ENCODE peak calls at places on chromosomes 16 and 17, in eight cellular contexts. One of them, this sample, is unnamed.

GRCh38 chr17:75504347-75505151 is 10.8 kb downstream of the CASKIN2 start:
- DNase-seq in keratinocyte: no peak
- DNase-seq in heart left ventricle: no peak
- DNase-seq in left ventricle myocardium inferior: no peak
- DNase-seq in endothelial cell of umbilical vein: no peak
- DNase-seq in AG10803: peak
- DNase-seq in A549: peak
- DNase-seq in AG09319: no peak
- DNase-seq in this sample: peak

GRCh38 chr17:7590743-7591142 is 849 bp upstream of the SOX15 start:
- DNase-seq in keratinocyte: no peak
- DNase-seq in heart left ventricle: no peak
- DNase-seq in left ventricle myocardium inferior: no peak
- DNase-seq in endothelial cell of umbilical vein: no peak
- DNase-seq in AG10803: peak
- DNase-seq in A549: peak
- DNase-seq in AG09319: no peak
- DNase-seq in this sample: no peak

GRCh38 chr16:50154369-50154947 is 1.4 kb downstream of the TENT4B start:
- DNase-seq in keratinocyte: no peak
- DNase-seq in heart left ventricle: peak
- DNase-seq in left ventricle myocardium inferior: no peak
- DNase-seq in endothelial cell of umbilical vein: peak
- DNase-seq in AG10803: peak
- DNase-seq in A549: peak
- DNase-seq in AG09319: no peak
- DNase-seq in this sample: no peak

GRCh38 chr16:68408967-68409366 is 39.3 kb downstream of the SMPD3 start:
- DNase-seq in keratinocyte: no peak
- DNase-seq in heart left ventricle: no peak
- DNase-seq in left ventricle myocardium inferior: no peak
- DNase-seq in endothelial cell of umbilical vein: no peak
- DNase-seq in AG10803: no peak
- DNase-seq in A549: no peak
- DNase-seq in AG09319: no peak
- DNase-seq in this sample: no peak

GRCh38 chr17:4675791-4676190 is 28.1 kb downstream of the PELP1 start:
- DNase-seq in keratinocyte: no peak
- DNase-seq in heart left ventricle: no peak
- DNase-seq in left ventricle myocardium inferior: no peak
- DNase-seq in endothelial cell of umbilical vein: no peak
- DNase-seq in AG10803: no peak
- DNase-seq in A549: no peak
- DNase-seq in AG09319: no peak
- DNase-seq in this sample: no peak

GRCh38 chr17:31433811-31434210 is 42.3 kb downstream of the RAB11FIP4 start:
- DNase-seq in keratinocyte: no peak
- DNase-seq in heart left ventricle: no peak
- DNase-seq in left ventricle myocardium inferior: no peak
- DNase-seq in endothelial cell of umbilical vein: no peak
- DNase-seq in AG10803: no peak
- DNase-seq in A549: no peak
- DNase-seq in AG09319: no peak
- DNase-seq in this sample: no peak

GRCh38 chr17:15931394-15931793 is 13.5 kb upstream of the ADORA2B start:
- DNase-seq in keratinocyte: no peak
- DNase-seq in heart left ventricle: no peak
- DNase-seq in left ventricle myocardium inferior: no peak
- DNase-seq in endothelial cell of umbilical vein: no peak
- DNase-seq in AG10803: no peak
- DNase-seq in A549: no peak
- DNase-seq in AG09319: no peak
- DNase-seq in this sample: no peak

GRCh38 chr16:23072769-23073549 is 76.3 kb downstream of the USP31 start:
- DNase-seq in keratinocyte: no peak
- DNase-seq in heart left ventricle: no peak
- DNase-seq in left ventricle myocardium inferior: no peak
- DNase-seq in endothelial cell of umbilical vein: no peak
- DNase-seq in AG10803: peak
- DNase-seq in A549: peak
- DNase-seq in AG09319: no peak
- DNase-seq in this sample: no peak

GRCh38 chr17:77308768-77309726 is 168.3 kb downstream of the SEC14L1 start:
- DNase-seq in keratinocyte: no peak
- DNase-seq in heart left ventricle: no peak
- DNase-seq in left ventricle myocardium inferior: no peak
- DNase-seq in endothelial cell of umbilical vein: no peak
- DNase-seq in AG10803: peak
- DNase-seq in A549: no peak
- DNase-seq in AG09319: no peak
- DNase-seq in this sample: no peak

GRCh38 chr16:73725147-73725546 is 571.5 kb upstream of the PSMD7 start:
- DNase-seq in keratinocyte: no peak
- DNase-seq in heart left ventricle: no peak
- DNase-seq in left ventricle myocardium inferior: no peak
- DNase-seq in endothelial cell of umbilical vein: no peak
- DNase-seq in AG10803: no peak
- DNase-seq in A549: no peak
- DNase-seq in AG09319: no peak
- DNase-seq in this sample: no peak

GRCh38 chr16:51877686-51878085 is 669.3 kb downstream of the TOX3 start:
- DNase-seq in keratinocyte: no peak
- DNase-seq in heart left ventricle: no peak
- DNase-seq in left ventricle myocardium inferior: no peak
- DNase-seq in endothelial cell of umbilical vein: no peak
- DNase-seq in AG10803: no peak
- DNase-seq in A549: no peak
- DNase-seq in AG09319: no peak
- DNase-seq in this sample: no peak

GRCh38 chr17:27546624-27547300 is 84.2 kb upstream of the LGALS9 start:
- DNase-seq in keratinocyte: no peak
- DNase-seq in heart left ventricle: no peak
- DNase-seq in left ventricle myocardium inferior: no peak
- DNase-seq in endothelial cell of umbilical vein: no peak
- DNase-seq in AG10803: no peak
- DNase-seq in A549: no peak
- DNase-seq in AG09319: no peak
- DNase-seq in this sample: no peak

GRCh38 chr17:45171338-45172231 is 9.9 kb downstream of the HEXIM2 start:
- DNase-seq in keratinocyte: peak
- DNase-seq in heart left ventricle: peak
- DNase-seq in left ventricle myocardium inferior: no peak
- DNase-seq in endothelial cell of umbilical vein: no peak
- DNase-seq in AG10803: peak
- DNase-seq in A549: peak
- DNase-seq in AG09319: no peak
- DNase-seq in this sample: peak

GRCh38 chr16:27403601-27403992 is 1.6 kb downstream of the IL21R start:
- DNase-seq in keratinocyte: no peak
- DNase-seq in heart left ventricle: no peak
- DNase-seq in left ventricle myocardium inferior: no peak
- DNase-seq in endothelial cell of umbilical vein: no peak
- DNase-seq in AG10803: no peak
- DNase-seq in A549: no peak
- DNase-seq in AG09319: no peak
- DNase-seq in this sample: no peak

GRCh38 chr16:20669691-20670090 is 27.8 kb downstream of the ACSM1 start:
- DNase-seq in keratinocyte: no peak
- DNase-seq in heart left ventricle: no peak
- DNase-seq in left ventricle myocardium inferior: no peak
- DNase-seq in endothelial cell of umbilical vein: no peak
- DNase-seq in AG10803: no peak
- DNase-seq in A549: no peak
- DNase-seq in AG09319: no peak
- DNase-seq in this sample: no peak

GRCh38 chr16:53872248-53873221 is 168.6 kb downstream of the FTO start:
- DNase-seq in keratinocyte: no peak
- DNase-seq in heart left ventricle: no peak
- DNase-seq in left ventricle myocardium inferior: no peak
- DNase-seq in endothelial cell of umbilical vein: no peak
- DNase-seq in AG10803: peak
- DNase-seq in A549: no peak
- DNase-seq in AG09319: peak
- DNase-seq in this sample: no peak

GRCh38 chr17:34420254-34420766 is 57.3 kb upstream of the CCL1 start:
- DNase-seq in keratinocyte: peak
- DNase-seq in heart left ventricle: peak
- DNase-seq in left ventricle myocardium inferior: peak
- DNase-seq in endothelial cell of umbilical vein: peak
- DNase-seq in AG10803: peak
- DNase-seq in A549: peak
- DNase-seq in AG09319: peak
- DNase-seq in this sample: peak
- TF ChIP-seq CTCF in keratinocyte: peak
- TF ChIP-seq CTCF in heart left ventricle: peak
- TF ChIP-seq CTCF in left ventricle myocardium inferior: peak
- TF ChIP-seq CTCF in endothelial cell of umbilical vein: peak
- TF ChIP-seq CTCF in AG10803: peak
- TF ChIP-seq CTCF in A549: peak
- TF ChIP-seq CTCF in AG09319: peak
- TF ChIP-seq CTCF in this sample: peak

GRCh38 chr17:14299261-14300093 is 1.4 kb upstream of the HS3ST3B1 start:
- DNase-seq in keratinocyte: no peak
- DNase-seq in heart left ventricle: no peak
- DNase-seq in left ventricle myocardium inferior: no peak
- DNase-seq in endothelial cell of umbilical vein: peak
- DNase-seq in AG10803: peak
- DNase-seq in A549: no peak
- DNase-seq in AG09319: no peak
- DNase-seq in this sample: peak

GRCh38 chr17:14295676-14296075 is 5.2 kb upstream of the HS3ST3B1 start:
- DNase-seq in keratinocyte: no peak
- DNase-seq in heart left ventricle: no peak
- DNase-seq in left ventricle myocardium inferior: no peak
- DNase-seq in endothelial cell of umbilical vein: no peak
- DNase-seq in AG10803: no peak
- DNase-seq in A549: no peak
- DNase-seq in AG09319: no peak
- DNase-seq in this sample: no peak

GRCh38 chr17:14298221-14298994 is 2.5 kb upstream of the HS3ST3B1 start:
- DNase-seq in keratinocyte: no peak
- DNase-seq in heart left ventricle: no peak
- DNase-seq in left ventricle myocardium inferior: no peak
- DNase-seq in endothelial cell of umbilical vein: no peak
- DNase-seq in AG10803: no peak
- DNase-seq in A549: no peak
- DNase-seq in AG09319: no peak
- DNase-seq in this sample: no peak

GRCh38 chr17:14296511-14296910 is 4.4 kb upstream of the HS3ST3B1 start:
- DNase-seq in keratinocyte: no peak
- DNase-seq in heart left ventricle: no peak
- DNase-seq in left ventricle myocardium inferior: no peak
- DNase-seq in endothelial cell of umbilical vein: no peak
- DNase-seq in AG10803: no peak
- DNase-seq in A549: no peak
- DNase-seq in AG09319: no peak
- DNase-seq in this sample: no peak

DNA sequence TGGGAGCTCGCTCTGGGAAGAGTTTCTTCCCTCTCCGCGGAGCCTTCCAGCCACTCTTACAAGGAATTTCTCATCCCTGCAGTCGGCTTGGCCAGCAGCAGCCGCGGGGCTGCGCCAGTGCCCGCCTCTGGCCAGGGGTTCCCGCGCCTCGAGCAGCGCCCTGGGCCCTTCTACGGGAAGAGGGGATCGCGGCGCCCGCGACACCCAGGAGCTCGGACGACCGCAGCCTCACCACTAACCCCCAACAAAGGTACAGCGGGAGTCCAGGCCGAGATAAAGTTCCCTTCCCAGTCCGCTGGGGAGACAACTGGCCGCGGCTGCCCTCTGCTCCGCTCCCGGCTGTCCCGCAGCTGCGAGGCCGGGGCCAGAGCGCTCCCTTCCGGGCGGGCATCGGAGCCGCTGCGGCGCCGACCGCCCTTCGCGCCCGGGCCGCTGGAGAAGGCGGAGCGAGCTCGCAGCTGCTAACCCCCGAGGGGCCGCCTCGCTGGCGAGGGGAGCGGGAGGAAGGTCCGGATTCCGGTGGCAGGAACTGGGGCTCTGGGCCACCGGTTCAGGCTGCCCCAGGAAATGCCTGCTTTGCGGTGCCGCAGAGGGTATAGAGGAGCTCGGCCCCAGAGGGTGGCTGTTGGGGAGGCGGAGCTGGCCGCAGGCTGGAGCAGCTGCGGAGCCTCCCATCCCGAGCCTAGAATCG is 3.6 kb upstream of the HS3ST3B1 start:
- DNase-seq in keratinocyte: no peak
- DNase-seq in heart left ventricle: no peak
- DNase-seq in left ventricle myocardium inferior: peak
- DNase-seq in endothelial cell of umbilical vein: peak
- DNase-seq in AG10803: peak
- DNase-seq in A549: peak
- DNase-seq in AG09319: no peak
- DNase-seq in this sample: peak
- TF ChIP-seq CTCF in keratinocyte: no peak
- TF ChIP-seq CTCF in heart left ventricle: peak
- TF ChIP-seq CTCF in left ventricle myocardium inferior: peak
- TF ChIP-seq CTCF in endothelial cell of umbilical vein: peak
- TF ChIP-seq CTCF in AG10803: peak
- TF ChIP-seq CTCF in A549: peak
- TF ChIP-seq CTCF in AG09319: peak
- TF ChIP-seq CTCF in this sample: no peak

DNA sequence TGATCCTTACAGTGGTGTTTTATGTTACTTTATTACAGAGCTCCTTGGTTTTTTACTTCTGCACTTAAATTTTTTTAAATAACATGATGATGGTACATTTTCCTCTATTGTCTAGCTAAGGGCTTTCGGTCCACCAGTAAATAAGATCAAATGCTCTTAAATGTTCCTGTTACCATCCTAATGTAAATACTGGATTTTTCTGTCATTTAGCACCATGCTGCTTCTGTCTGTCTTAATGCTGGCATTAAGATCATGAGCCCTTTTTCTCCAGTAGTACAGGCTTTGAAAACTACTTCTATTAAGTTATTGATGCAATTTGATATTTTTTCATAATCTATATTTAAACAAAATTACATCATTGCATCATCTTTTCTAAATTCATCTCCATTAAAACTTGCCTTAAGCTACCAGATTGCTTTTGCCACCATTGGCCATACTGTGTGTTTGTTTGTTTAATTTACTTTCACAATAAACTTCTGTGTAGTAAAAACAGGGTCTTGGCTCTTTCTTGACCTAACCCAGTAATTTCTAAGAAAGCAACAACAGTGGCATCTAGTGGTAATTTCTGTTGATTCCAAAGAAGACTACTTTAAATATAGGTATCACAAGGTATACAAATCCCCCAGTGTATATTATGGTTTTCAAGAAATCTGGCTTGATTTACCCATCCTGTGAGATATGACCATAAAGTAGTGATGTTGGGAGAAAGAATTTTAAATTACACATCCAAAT is 9.0 kb upstream of the PHAF1 start:
- DNase-seq in keratinocyte: no peak
- DNase-seq in heart left ventricle: no peak
- DNase-seq in left ventricle myocardium inferior: no peak
- DNase-seq in endothelial cell of umbilical vein: peak
- DNase-seq in AG10803: no peak
- DNase-seq in A549: peak
- DNase-seq in AG09319: no peak
- DNase-seq in this sample: no peak
- TF ChIP-seq CTCF in keratinocyte: peak
- TF ChIP-seq CTCF in heart left ventricle: no peak
- TF ChIP-seq CTCF in left ventricle myocardium inferior: peak
- TF ChIP-seq CTCF in endothelial cell of umbilical vein: no peak
- TF ChIP-seq CTCF in AG10803: peak
- TF ChIP-seq CTCF in A549: peak
- TF ChIP-seq CTCF in AG09319: peak
- TF ChIP-seq CTCF in this sample: no peak

GRCh38 chr16:71214771-71215381 is 15.6 kb downstream of the HYDIN start:
- DNase-seq in keratinocyte: no peak
- DNase-seq in heart left ventricle: no peak
- DNase-seq in left ventricle myocardium inferior: no peak
- DNase-seq in endothelial cell of umbilical vein: peak
- DNase-seq in AG10803: no peak
- DNase-seq in A549: peak
- DNase-seq in AG09319: no peak
- DNase-seq in this sample: no peak
- TF ChIP-seq CTCF in keratinocyte: no peak
- TF ChIP-seq CTCF in heart left ventricle: no peak
- TF ChIP-seq CTCF in left ventricle myocardium inferior: no peak
- TF ChIP-seq CTCF in endothelial cell of umbilical vein: no peak
- TF ChIP-seq CTCF in AG10803: peak
- TF ChIP-seq CTCF in A549: peak
- TF ChIP-seq CTCF in AG09319: no peak
- TF ChIP-seq CTCF in this sample: no peak